ENCODE peak calls at places on chromosomes 7 and 10, in four cellular contexts. X, A, E and H are unnamed samples.

GRCh38 chr7:32670105-32670504 is 174.8 kb downstream of the AVL9 start:
- DNase-seq in X (no peak), A (no peak), E (no peak), H (peak)

GRCh38 chr10:29703276-29703675 is 68.5 kb upstream of the SVIL start:
- DNase-seq in X (no peak), A (no peak), E (no peak), H (no peak)

GRCh38 chr7:28613262-28613661 is 200.9 kb downstream of the CREB5 start:
- DNase-seq in X (no peak), A (no peak), E (no peak), H (no peak)

GRCh38 chr10:99658622-99659030 is 683 bp upstream of the ENTPD7 start:
- DNase-seq in X (peak), A (peak), E (peak), H (no peak)

GRCh38 chr10:103592186-103593021 is 98.9 kb downstream of the NEURL1 start:
- DNase-seq in X (peak), A (peak), E (peak), H (no peak)

GRCh38 chr7:6164491-6164890 is 107.9 kb downstream of the CYTH3 start:
- DNase-seq in X (no peak), A (no peak), E (peak), H (no peak)

GRCh38 chr7:66627151-66627681 is 1.5 kb upstream of the KCTD7 start:
- DNase-seq in X (peak), A (no peak), E (no peak), H (no peak)

GRCh38 chr10:70669015-70669414 is 3.3 kb upstream of the ADAMTS14 start:
- DNase-seq in X (no peak), A (no peak), E (no peak), H (no peak)

GRCh38 chr7:369981-370621 is 80.1 kb downstream of the FOXL3 start:
- DNase-seq in X (peak), A (no peak), E (peak), H (no peak)

GRCh38 chr7:132381742-132382472 is 194.4 kb downstream of the PLXNA4 start:
- DNase-seq in X (peak), A (no peak), E (no peak), H (no peak)

GRCh38 chr7:149497467-149498261 is at the start of gene ZNF746:
- DNase-seq in X (peak), A (peak), E (peak), H (peak)

GRCh38 chr10:3263082-3263481 is 90.5 kb upstream of the PITRM1 start:
- DNase-seq in X (no peak), A (no peak), E (no peak), H (no peak)

GRCh38 chr7:10789170-10789569 is 184.5 kb upstream of the PHF14 start:
- DNase-seq in X (no peak), A (no peak), E (no peak), H (no peak)

GRCh38 chr10:24544776-24545175 is 178.9 kb downstream of the ARHGAP21 start:
- DNase-seq in X (no peak), A (no peak), E (no peak), H (no peak)

GRCh38 chr10:72311667-72312066 is 37.9 kb downstream of the DDIT4 start:
- DNase-seq in X (no peak), A (no peak), E (no peak), H (no peak)

GRCh38 chr10:33803248-33803647 is 468.8 kb upstream of the NRP1 start:
- DNase-seq in X (no peak), A (no peak), E (no peak), H (no peak)

GRCh38 chr10:61217851-61218565 is 235.2 kb downstream of the TMEM26 start:
- DNase-seq in X (no peak), A (no peak), E (no peak), H (no peak)

GRCh38 chr10:30591249-30591670 is 38.3 kb downstream of the LYZL2 start:
- DNase-seq in X (peak), A (no peak), E (peak), H (peak)

GRCh38 chr7:24049296-24049695 is 234.7 kb upstream of the NPY start:
- DNase-seq in X (no peak), A (no peak), E (no peak), H (no peak)

GRCh38 chr7:134690016-134690415 is 43.4 kb downstream of the BPGM start:
- DNase-seq in X (no peak), A (no peak), E (no peak), H (no peak)

GRCh38 chr10:74502963-74503608 is 323.3 kb upstream of the KAT6B start:
- DNase-seq in X (no peak), A (no peak), E (no peak), H (no peak)

GRCh38 chr10:111035542-111035941 is 41.3 kb upstream of the ADRA2A start:
- DNase-seq in X (no peak), A (no peak), E (no peak), H (no peak)

GRCh38 chr7:30920584-30921539 is 9.2 kb downstream of the AQP1 start:
- DNase-seq in X (no peak), A (no peak), E (no peak), H (no peak)

GRCh38 chr10:117461766-117462423 is 80.7 kb upstream of the EMX2 start:
- DNase-seq in X (no peak), A (no peak), E (no peak), H (no peak)

GRCh38 chr10:61836888-61837747 is 64.4 kb upstream of the ARID5B start:
- DNase-seq in X (no peak), A (no peak), E (no peak), H (no peak)

GRCh38 chr7:69717221-69717620 is 118.9 kb downstream of the AUTS2 start:
- DNase-seq in X (no peak), A (no peak), E (no peak), H (no peak)

GRCh38 chr10:62990126-62990525 is 143.0 kb upstream of the NRBF2 start:
- DNase-seq in X (no peak), A (no peak), E (no peak), H (no peak)

GRCh38 chr7:33981686-33982424 is 76.5 kb downstream of the BMPER start:
- DNase-seq in X (no peak), A (no peak), E (no peak), H (no peak)

GRCh38 chr7:125567686-125568085 is 638.1 kb upstream of the POT1 start:
- DNase-seq in X (no peak), A (no peak), E (no peak), H (no peak)

GRCh38 chr10:124306520-124306919 is 112.2 kb downstream of the OAT start:
- DNase-seq in X (no peak), A (no peak), E (no peak), H (no peak)

GRCh38 chr7:44958645-44959344 is 20.0 kb downstream of the MYO1G start:
- DNase-seq in X (no peak), A (no peak), E (no peak), H (no peak)

GRCh38 chr10:21174670-21175495 is 277.8 kb upstream of the NEBL start:
- DNase-seq in X (peak), A (no peak), E (peak), H (no peak)

GRCh38 chr10:14074062-14074884 is 256.5 kb downstream of the FRMD4A start:
- DNase-seq in X (peak), A (no peak), E (peak), H (no peak)

GRCh38 chr7:28933874-28934265 is 24.3 kb downstream of the TRIL start:
- DNase-seq in X (no peak), A (no peak), E (peak), H (no peak)

GRCh38 chr7:118938845-118939244 is 714.3 kb downstream of the ANKRD7 start:
- DNase-seq in X (no peak), A (no peak), E (no peak), H (no peak)

GRCh38 chr10:92822964-92823363 is 25.4 kb upstream of the EXOC6 start:
- DNase-seq in X (no peak), A (no peak), E (no peak), H (no peak)

GRCh38 chr10:107552963-107553362 is 388.5 kb upstream of the SORCS1 start:
- DNase-seq in X (no peak), A (no peak), E (no peak), H (no peak)

GRCh38 chr10:107553470-107553869 is 389.0 kb upstream of the SORCS1 start:
- DNase-seq in X (no peak), A (no peak), E (no peak), H (no peak)

GRCh38 chr10:107554351-107554750 is 389.8 kb upstream of the SORCS1 start:
- DNase-seq in X (no peak), A (no peak), E (no peak), H (no peak)
- H3K27ac ChIP-seq in X (no peak), A (no peak), E (no peak), H (no peak)

DNA sequence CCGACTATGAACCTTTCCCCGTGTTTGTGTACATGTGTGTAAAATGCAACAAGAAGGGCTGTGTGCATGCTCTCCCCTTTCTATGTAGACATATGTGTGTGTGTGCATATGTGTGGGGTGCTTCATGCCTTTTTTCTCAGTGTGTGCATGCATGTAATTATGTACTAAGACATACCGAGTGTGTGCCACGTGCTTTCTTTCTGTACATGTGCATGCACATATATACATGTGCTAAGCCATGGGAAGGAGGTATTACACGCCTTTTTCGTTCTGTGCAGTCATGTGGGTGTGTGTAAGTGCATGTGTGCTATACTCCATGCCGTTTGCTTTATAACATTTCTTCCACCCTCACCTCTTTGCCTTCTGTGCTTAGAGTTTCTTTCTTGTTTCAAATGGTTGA is 544.3 kb downstream of the TNS3 start:
- DNase-seq in X (no peak), A (no peak), E (no peak), H (no peak)
- H3K27ac ChIP-seq in X (no peak), A (no peak), E (no peak), H (no peak)

GRCh38 chr7:158262284-158263109 is 325.1 kb downstream of the PTPRN2 start:
- DNase-seq in X (no peak), A (no peak), E (no peak), H (no peak)

GRCh38 chr7:158263110-158263963 is 324.3 kb downstream of the PTPRN2 start:
- DNase-seq in X (no peak), A (no peak), E (no peak), H (no peak)

GRCh38 chr7:158265743-158266080 is 321.9 kb downstream of the PTPRN2 start:
- DNase-seq in X (no peak), A (no peak), E (no peak), H (no peak)

GRCh38 chr7:158264881-158265742 is 322.5 kb downstream of the PTPRN2 start:
- DNase-seq in X (no peak), A (no peak), E (no peak), H (no peak)

GRCh38 chr7:158263964-158264748 is 323.5 kb downstream of the PTPRN2 start:
- DNase-seq in X (peak), A (no peak), E (no peak), H (no peak)
- H3K27ac ChIP-seq in X (no peak), A (no peak), E (no peak), H (no peak)

DNA sequence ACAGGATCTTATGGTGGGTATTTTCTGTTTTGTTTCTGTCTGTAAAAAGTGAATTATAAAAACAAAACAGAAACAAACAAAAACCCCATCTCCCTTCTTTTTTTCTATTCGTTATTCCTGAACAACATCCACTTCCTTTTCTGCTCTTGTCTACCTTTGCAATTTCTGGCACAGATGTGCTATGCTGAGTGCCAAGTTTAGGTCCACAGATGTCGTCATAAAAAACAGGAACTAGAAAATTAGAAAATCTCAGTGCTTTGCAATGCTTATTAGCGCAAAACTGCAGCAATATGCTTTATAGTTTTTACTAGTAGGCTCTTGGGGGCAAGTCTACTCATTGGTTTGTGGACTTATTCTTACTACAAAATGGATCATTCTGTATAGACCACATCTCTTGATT is 94.2 kb upstream of the PRKCQ start:
- DNase-seq in X (peak), A (no peak), E (no peak), H (no peak)
- H3K27ac ChIP-seq in X (no peak), A (no peak), E (no peak), H (no peak)

GRCh38 chr7:35537067-35538023 is 157.6 kb downstream of the HERPUD2 start:
- DNase-seq in X (peak), A (peak), E (peak), H (peak)
- H3K27ac ChIP-seq in X (no peak), A (no peak), E (no peak), H (no peak)

DNA sequence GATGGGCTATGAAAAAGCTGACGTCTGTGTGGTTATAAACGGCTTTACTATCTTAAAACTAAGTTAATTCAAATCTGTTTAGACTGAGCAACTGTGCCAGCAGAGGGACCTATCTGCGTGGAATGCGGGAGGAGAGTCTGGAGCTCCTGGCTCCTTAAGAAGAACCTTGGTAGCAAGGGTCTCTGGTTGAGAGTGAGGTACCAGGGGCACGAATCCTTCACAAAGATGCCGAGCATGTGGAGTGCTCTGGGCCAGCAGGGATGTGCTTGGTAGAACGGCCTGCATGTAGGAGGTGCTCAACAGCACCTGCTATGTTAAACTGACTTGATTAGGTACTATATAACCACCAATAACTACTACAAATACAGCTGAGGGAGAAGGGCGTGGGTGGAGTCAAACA is 102.6 kb downstream of the VIPR2 start:
- DNase-seq in X (no peak), A (no peak), E (no peak), H (no peak)
- H3K27ac ChIP-seq in X (no peak), A (no peak), E (no peak), H (no peak)

DNA sequence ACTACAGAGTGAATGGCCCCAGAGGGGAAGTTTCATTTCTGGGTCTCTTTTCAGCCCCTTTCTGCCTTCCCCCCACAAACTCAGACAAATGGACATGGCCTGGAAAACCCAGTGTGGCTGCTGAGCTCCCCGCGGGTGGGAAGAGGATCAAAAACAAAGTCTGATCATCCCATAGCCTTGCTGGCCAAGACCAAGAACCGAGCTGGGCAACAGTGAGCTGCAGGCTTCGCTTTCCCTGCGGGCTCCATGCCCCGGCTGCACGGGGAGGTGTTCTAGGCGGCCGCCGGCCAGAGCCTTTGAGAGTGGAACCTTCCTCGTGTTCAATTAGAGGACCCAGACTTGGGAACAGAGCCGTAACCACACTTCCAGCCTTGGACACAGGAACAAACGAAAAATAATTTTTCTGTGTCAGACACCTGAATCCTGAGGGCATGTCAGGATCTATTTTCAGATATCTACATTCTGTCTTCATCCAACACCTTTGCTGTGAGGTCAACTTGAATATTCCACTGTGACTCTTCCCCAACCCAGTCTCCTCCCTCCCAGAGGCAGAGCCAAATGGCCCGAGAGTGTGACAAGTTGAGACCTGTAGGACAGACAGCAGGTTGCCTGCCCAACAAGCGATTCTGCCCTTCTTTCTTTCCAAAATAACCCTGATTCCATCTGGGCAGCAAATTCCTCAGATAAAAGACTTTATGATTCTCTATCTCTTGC is 26.0 kb downstream of the WDR86 start:
- DNase-seq in X (no peak), A (no peak), E (no peak), H (no peak)
- H3K27ac ChIP-seq in X (no peak), A (no peak), E (no peak), H (no peak)

DNA sequence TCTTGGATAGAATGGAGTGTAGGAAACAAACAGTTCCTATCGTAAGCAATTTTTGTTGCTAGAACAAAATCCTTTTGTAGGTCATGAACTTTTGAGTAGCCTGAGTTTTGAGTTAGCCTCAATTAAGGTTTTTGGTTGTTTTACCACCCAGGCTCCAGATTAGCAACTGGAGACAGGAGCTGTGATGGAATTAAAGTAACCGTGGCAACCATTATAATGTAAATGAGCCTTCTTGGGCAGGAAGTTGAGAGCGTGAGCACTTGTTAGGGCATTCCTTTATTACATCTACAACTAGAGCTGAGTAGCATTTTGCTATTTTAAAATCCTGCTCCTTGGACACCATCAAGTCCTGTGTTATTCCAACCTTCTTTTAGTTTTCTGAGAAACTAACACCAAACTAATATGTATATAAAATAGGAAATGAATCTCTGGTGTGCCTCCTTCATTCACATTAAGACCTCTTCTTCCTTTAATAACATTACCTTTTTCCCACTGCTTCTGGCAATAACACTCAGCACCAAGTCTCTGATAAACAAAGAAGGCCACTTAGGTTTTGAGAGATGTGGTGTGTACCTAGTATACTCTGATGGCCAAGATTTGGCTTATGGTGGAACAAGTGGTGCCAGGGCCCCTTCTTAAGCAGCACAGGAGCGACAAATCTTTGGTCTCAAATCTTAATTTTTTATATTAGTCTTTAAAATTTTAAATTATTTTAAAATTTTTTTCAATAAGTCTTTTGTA is 34.0 kb downstream of the AHCYL2 start:
- DNase-seq in X (no peak), A (no peak), E (peak), H (peak)
- H3K27ac ChIP-seq in X (no peak), A (no peak), E (peak), H (peak)

GRCh38 chr7:116271980-116272886 is 61.9 kb downstream of the TES start:
- DNase-seq in X (peak), A (no peak), E (no peak), H (no peak)
- H3K27ac ChIP-seq in X (no peak), A (no peak), E (no peak), H (no peak)